ENCODE peak calls at places on chromosomes 7 and 10, in eight cellular contexts. One of them, this sample, is unnamed.

GRCh38 chr10:72321248-72322029 is 33.3 kb downstream of the DNAJB12 start:
- DNase-seq in PC-3: no peak
- DNase-seq in caudate nucleus: no peak
- DNase-seq in AG09319: no peak
- DNase-seq in ovary: no peak
- DNase-seq in NCI-H1105: no peak
- DNase-seq in cardiac fibroblast: no peak
- DNase-seq in mesendoderm: peak
- DNase-seq in this sample: peak

GRCh38 chr7:83468251-83468739 is 180.6 kb downstream of the SEMA3E start:
- DNase-seq in NCI-H1105: peak
- DNase-seq in mesendoderm: peak
- DNase-seq in cardiac fibroblast: peak
- DNase-seq in ovary: peak
- DNase-seq in AG09319: peak
- DNase-seq in PC-3: peak
- DNase-seq in caudate nucleus: peak
- DNase-seq in this sample: peak

GRCh38 chr7:101740981-101741725 is 76.3 kb upstream of the CUX1 start:
- DNase-seq in cardiac fibroblast: peak
- DNase-seq in NCI-H1105: no peak
- DNase-seq in mesendoderm: no peak
- DNase-seq in PC-3: peak
- DNase-seq in AG09319: no peak
- DNase-seq in ovary: no peak
- DNase-seq in caudate nucleus: no peak
- DNase-seq in this sample: no peak

GRCh38 chr10:69004821-69005220 is 16.2 kb downstream of the KIFBP start:
- DNase-seq in mesendoderm: peak
- DNase-seq in AG09319: peak
- DNase-seq in ovary: no peak
- DNase-seq in PC-3: peak
- DNase-seq in caudate nucleus: no peak
- DNase-seq in NCI-H1105: no peak
- DNase-seq in cardiac fibroblast: peak
- DNase-seq in this sample: peak

GRCh38 chr10:112565434-112566053 is 118.5 kb downstream of the VTI1A start:
- DNase-seq in mesendoderm: peak
- DNase-seq in cardiac fibroblast: peak
- DNase-seq in PC-3: peak
- DNase-seq in caudate nucleus: no peak
- DNase-seq in AG09319: peak
- DNase-seq in NCI-H1105: peak
- DNase-seq in ovary: no peak
- DNase-seq in this sample: peak

GRCh38 chr7:101315336-101315735 is 6.3 kb downstream of the IFT22 start:
- DNase-seq in cardiac fibroblast: peak
- DNase-seq in mesendoderm: peak
- DNase-seq in PC-3: peak
- DNase-seq in caudate nucleus: no peak
- DNase-seq in ovary: no peak
- DNase-seq in NCI-H1105: peak
- DNase-seq in AG09319: no peak
- DNase-seq in this sample: peak

GRCh38 chr10:43396928-43397624 is 11.9 kb downstream of the HNRNPF start:
- DNase-seq in mesendoderm: peak
- DNase-seq in NCI-H1105: peak
- DNase-seq in cardiac fibroblast: peak
- DNase-seq in ovary: peak
- DNase-seq in AG09319: no peak
- DNase-seq in PC-3: peak
- DNase-seq in caudate nucleus: peak
- DNase-seq in this sample: peak

GRCh38 chr7:55965805-55966421 is 1.5 kb downstream of the NIPSNAP2 start:
- DNase-seq in cardiac fibroblast: no peak
- DNase-seq in NCI-H1105: no peak
- DNase-seq in PC-3: peak
- DNase-seq in ovary: no peak
- DNase-seq in caudate nucleus: no peak
- DNase-seq in AG09319: no peak
- DNase-seq in mesendoderm: no peak
- DNase-seq in this sample: no peak

GRCh38 chr10:88428442-88428841 is 154.7 kb downstream of the RNLS start:
- DNase-seq in cardiac fibroblast: no peak
- DNase-seq in NCI-H1105: no peak
- DNase-seq in AG09319: no peak
- DNase-seq in PC-3: no peak
- DNase-seq in mesendoderm: peak
- DNase-seq in ovary: no peak
- DNase-seq in caudate nucleus: no peak
- DNase-seq in this sample: peak

GRCh38 chr7:78139335-78139734 is 340.8 kb downstream of the PHTF2 start:
- DNase-seq in NCI-H1105: no peak
- DNase-seq in caudate nucleus: no peak
- DNase-seq in cardiac fibroblast: no peak
- DNase-seq in PC-3: no peak
- DNase-seq in ovary: no peak
- DNase-seq in mesendoderm: no peak
- DNase-seq in AG09319: peak
- DNase-seq in this sample: peak

GRCh38 chr10:116721048-116721897 is 21.1 kb downstream of the HSPA12A start:
- DNase-seq in cardiac fibroblast: no peak
- DNase-seq in PC-3: no peak
- DNase-seq in AG09319: no peak
- DNase-seq in NCI-H1105: no peak
- DNase-seq in caudate nucleus: no peak
- DNase-seq in ovary: no peak
- DNase-seq in mesendoderm: no peak
- DNase-seq in this sample: no peak

GRCh38 chr10:88256013-88256680 is 327.0 kb downstream of the RNLS start:
- DNase-seq in cardiac fibroblast: peak
- DNase-seq in NCI-H1105: no peak
- DNase-seq in ovary: no peak
- DNase-seq in AG09319: no peak
- DNase-seq in mesendoderm: no peak
- DNase-seq in caudate nucleus: no peak
- DNase-seq in PC-3: no peak
- DNase-seq in this sample: no peak

GRCh38 chr10:100696477-100696901 is 48.9 kb upstream of the PAX2 start:
- DNase-seq in NCI-H1105: no peak
- DNase-seq in PC-3: no peak
- DNase-seq in AG09319: no peak
- DNase-seq in mesendoderm: no peak
- DNase-seq in ovary: no peak
- DNase-seq in cardiac fibroblast: no peak
- DNase-seq in caudate nucleus: no peak
- DNase-seq in this sample: no peak

GRCh38 chr10:124259139-124259825 is 159.4 kb downstream of the OAT start:
- DNase-seq in AG09319: no peak
- DNase-seq in caudate nucleus: no peak
- DNase-seq in PC-3: peak
- DNase-seq in ovary: no peak
- DNase-seq in cardiac fibroblast: no peak
- DNase-seq in NCI-H1105: no peak
- DNase-seq in mesendoderm: peak
- DNase-seq in this sample: peak

GRCh38 chr10:115963848-115964247 is 309.2 kb downstream of the GFRA1 start:
- DNase-seq in cardiac fibroblast: no peak
- DNase-seq in ovary: no peak
- DNase-seq in caudate nucleus: no peak
- DNase-seq in NCI-H1105: peak
- DNase-seq in PC-3: no peak
- DNase-seq in AG09319: no peak
- DNase-seq in mesendoderm: peak
- DNase-seq in this sample: peak

GRCh38 chr7:159227433-159227832 is 82.8 kb upstream of the VIPR2 start:
- DNase-seq in caudate nucleus: peak
- DNase-seq in mesendoderm: no peak
- DNase-seq in NCI-H1105: no peak
- DNase-seq in ovary: no peak
- DNase-seq in PC-3: no peak
- DNase-seq in AG09319: no peak
- DNase-seq in cardiac fibroblast: no peak
- DNase-seq in this sample: no peak

GRCh38 chr7:34657632-34658268 is at the start of gene NPSR1:
- DNase-seq in PC-3: no peak
- DNase-seq in cardiac fibroblast: no peak
- DNase-seq in mesendoderm: no peak
- DNase-seq in ovary: no peak
- DNase-seq in NCI-H1105: no peak
- DNase-seq in AG09319: no peak
- DNase-seq in caudate nucleus: no peak
- DNase-seq in this sample: no peak

GRCh38 chr7:50393076-50393475 is 57.1 kb downstream of the FIGNL1 start:
- DNase-seq in PC-3: no peak
- DNase-seq in mesendoderm: no peak
- DNase-seq in NCI-H1105: no peak
- DNase-seq in AG09319: no peak
- DNase-seq in ovary: no peak
- DNase-seq in caudate nucleus: no peak
- DNase-seq in cardiac fibroblast: no peak
- DNase-seq in this sample: no peak

GRCh38 chr7:127812540-127812939 is 160.5 kb downstream of the SND1 start:
- DNase-seq in ovary: no peak
- DNase-seq in PC-3: no peak
- DNase-seq in cardiac fibroblast: no peak
- DNase-seq in caudate nucleus: no peak
- DNase-seq in NCI-H1105: no peak
- DNase-seq in AG09319: no peak
- DNase-seq in mesendoderm: no peak
- DNase-seq in this sample: no peak

GRCh38 chr10:27504897-27505457 is 873 bp downstream of the RAB18 start:
- DNase-seq in cardiac fibroblast: peak
- DNase-seq in caudate nucleus: no peak
- DNase-seq in mesendoderm: peak
- DNase-seq in ovary: no peak
- DNase-seq in AG09319: no peak
- DNase-seq in NCI-H1105: no peak
- DNase-seq in PC-3: no peak
- DNase-seq in this sample: peak

GRCh38 chr7:98163704-98164478 is 47.3 kb upstream of the BHLHA15 start:
- DNase-seq in PC-3: peak
- DNase-seq in cardiac fibroblast: peak
- DNase-seq in mesendoderm: no peak
- DNase-seq in caudate nucleus: peak
- DNase-seq in ovary: no peak
- DNase-seq in AG09319: no peak
- DNase-seq in NCI-H1105: no peak
- DNase-seq in this sample: no peak

GRCh38 chr7:12647364-12648219 is 39.8 kb upstream of the ARL4A start:
- DNase-seq in mesendoderm: peak
- DNase-seq in NCI-H1105: no peak
- DNase-seq in AG09319: no peak
- DNase-seq in PC-3: peak
- DNase-seq in caudate nucleus: no peak
- DNase-seq in cardiac fibroblast: no peak
- DNase-seq in ovary: no peak
- DNase-seq in this sample: no peak

GRCh38 chr10:80158598-80159127 is 26.1 kb downstream of the PLAC9 start:
- DNase-seq in mesendoderm: peak
- DNase-seq in ovary: peak
- DNase-seq in NCI-H1105: no peak
- DNase-seq in cardiac fibroblast: peak
- DNase-seq in caudate nucleus: peak
- DNase-seq in PC-3: peak
- DNase-seq in AG09319: peak
- DNase-seq in this sample: no peak

GRCh38 chr10:18473424-18474110 is 177.8 kb downstream of the NSUN6 start:
- DNase-seq in AG09319: no peak
- DNase-seq in NCI-H1105: no peak
- DNase-seq in cardiac fibroblast: peak
- DNase-seq in PC-3: no peak
- DNase-seq in caudate nucleus: no peak
- DNase-seq in ovary: no peak
- DNase-seq in mesendoderm: no peak
- DNase-seq in this sample: no peak

GRCh38 chr10:132607961-132608495 is 70.4 kb downstream of the INPP5A start:
- DNase-seq in PC-3: no peak
- DNase-seq in mesendoderm: no peak
- DNase-seq in cardiac fibroblast: no peak
- DNase-seq in AG09319: no peak
- DNase-seq in caudate nucleus: no peak
- DNase-seq in ovary: no peak
- DNase-seq in NCI-H1105: no peak
- DNase-seq in this sample: no peak

GRCh38 chr10:58998924-58999713 is 177.3 kb upstream of the PHYHIPL start:
- DNase-seq in mesendoderm: no peak
- DNase-seq in NCI-H1105: no peak
- DNase-seq in PC-3: no peak
- DNase-seq in cardiac fibroblast: peak
- DNase-seq in AG09319: no peak
- DNase-seq in ovary: peak
- DNase-seq in caudate nucleus: peak
- DNase-seq in this sample: no peak

GRCh38 chr10:48981310-48981907 is 41.8 kb upstream of the LRRC18 start:
- DNase-seq in AG09319: peak
- DNase-seq in NCI-H1105: no peak
- DNase-seq in caudate nucleus: no peak
- DNase-seq in mesendoderm: peak
- DNase-seq in cardiac fibroblast: peak
- DNase-seq in PC-3: peak
- DNase-seq in ovary: peak
- DNase-seq in this sample: peak

GRCh38 chr7:13904689-13905088 is 84.8 kb downstream of the ETV1 start:
- DNase-seq in caudate nucleus: no peak
- DNase-seq in ovary: no peak
- DNase-seq in PC-3: no peak
- DNase-seq in mesendoderm: no peak
- DNase-seq in NCI-H1105: no peak
- DNase-seq in AG09319: peak
- DNase-seq in cardiac fibroblast: peak
- DNase-seq in this sample: no peak

GRCh38 chr10:36880898-36881297 is 244.5 kb upstream of the ANKRD30A start:
- DNase-seq in mesendoderm: peak
- DNase-seq in PC-3: peak
- DNase-seq in cardiac fibroblast: peak
- DNase-seq in NCI-H1105: no peak
- DNase-seq in ovary: no peak
- DNase-seq in caudate nucleus: no peak
- DNase-seq in AG09319: no peak
- DNase-seq in this sample: peak

GRCh38 chr7:69283421-69283820 is 314.9 kb upstream of the AUTS2 start:
- DNase-seq in mesendoderm: no peak
- DNase-seq in AG09319: no peak
- DNase-seq in ovary: no peak
- DNase-seq in cardiac fibroblast: peak
- DNase-seq in NCI-H1105: no peak
- DNase-seq in caudate nucleus: peak
- DNase-seq in PC-3: no peak
- DNase-seq in this sample: peak

GRCh38 chr10:99583702-99584101 is 36.5 kb downstream of the SLC25A28 start:
- DNase-seq in cardiac fibroblast: no peak
- DNase-seq in mesendoderm: no peak
- DNase-seq in NCI-H1105: no peak
- DNase-seq in PC-3: no peak
- DNase-seq in caudate nucleus: no peak
- DNase-seq in AG09319: no peak
- DNase-seq in ovary: no peak
- DNase-seq in this sample: no peak

GRCh38 chr7:92517626-92518025 is 10.7 kb downstream of the PEX1 start:
- DNase-seq in NCI-H1105: no peak
- DNase-seq in PC-3: peak
- DNase-seq in cardiac fibroblast: no peak
- DNase-seq in mesendoderm: no peak
- DNase-seq in AG09319: no peak
- DNase-seq in ovary: no peak
- DNase-seq in caudate nucleus: no peak
- DNase-seq in this sample: no peak

GRCh38 chr7:11698273-11698930 is 133.6 kb downstream of the THSD7A start:
- DNase-seq in AG09319: no peak
- DNase-seq in caudate nucleus: no peak
- DNase-seq in NCI-H1105: no peak
- DNase-seq in ovary: no peak
- DNase-seq in PC-3: no peak
- DNase-seq in mesendoderm: no peak
- DNase-seq in cardiac fibroblast: peak
- DNase-seq in this sample: no peak

GRCh38 chr7:106344861-106345260 is 60.1 kb upstream of the NAMPT start:
- DNase-seq in ovary: no peak
- DNase-seq in PC-3: peak
- DNase-seq in NCI-H1105: no peak
- DNase-seq in AG09319: no peak
- DNase-seq in cardiac fibroblast: no peak
- DNase-seq in mesendoderm: no peak
- DNase-seq in caudate nucleus: no peak
- DNase-seq in this sample: no peak